ENCODE peak calls at places on chromosomes 13 and 19, in eight cellular contexts. I is right lobe of liver, Y is adrenal gland, W is heart left ventricle, D is cardiac muscle cell, N is OCI-LY7, K is transverse colon, O is upper lobe of right lung. X is an unnamed sample.

GRCh38 chr13:20230913-20231838 is 943 bp downstream of the GJB6 start:
- DNase-seq in Y (no peak), N (no peak), O (no peak), I (no peak), K (no peak), D (no peak), W (no peak), X (no peak)

GRCh38 chr13:46614582-46614981 is 61.6 kb downstream of the LRCH1 start:
- DNase-seq in N (no peak), D (no peak), K (no peak), O (no peak), I (no peak), W (no peak), Y (no peak), X (no peak)

GRCh38 chr13:106297283-106297682 is 238.2 kb downstream of the EFNB2 start:
- DNase-seq in D (no peak), W (no peak), I (no peak), O (no peak), Y (no peak), N (no peak), K (peak; percentile 25), X (no peak)

GRCh38 chr13:94886191-94886590 is 173.8 kb upstream of the SOX21 start:
- DNase-seq in D (no peak), I (no peak), K (no peak), N (no peak), W (no peak), O (no peak), Y (no peak), X (peak; percentile 47)

GRCh38 chr13:61414686-61415664 is 674 bp downstream of the PCDH20 start:
- DNase-seq in O (peak; percentile 86), I (peak; percentile 83), Y (no peak), K (peak; percentile 71), D (peak; percentile 90), N (no peak), W (peak; percentile 25), X (peak; percentile 37)

GRCh38 chr13:34533941-34534340 is 408.1 kb upstream of the NBEA start:
- DNase-seq in W (no peak), K (no peak), Y (no peak), D (no peak), I (no peak), N (no peak), O (no peak), X (no peak)

GRCh38 chr13:51524312-51524711 is 60.0 kb upstream of the WDFY2 start:
- DNase-seq in O (no peak), W (no peak), N (no peak), K (no peak), Y (peak; percentile 25), D (no peak), I (peak; percentile 60), X (no peak)

GRCh38 chr19:49361438-49362047 is 673 bp downstream of the TEAD2 start:
- DNase-seq in W (peak; percentile 89), Y (peak; percentile 71), I (peak; percentile 80), K (peak; percentile 81), O (peak; percentile 88), D (peak; percentile 91), N (peak; percentile 56), X (peak; percentile 47)

GRCh38 chr19:42075364-42075615 is 676 bp upstream of the ZNF574 start:
- DNase-seq in K (no peak), D (no peak), N (no peak), W (no peak), I (no peak), Y (no peak), O (no peak), X (no peak)

GRCh38 chr13:102555914-102556553 is 40.8 kb upstream of the TPP2 start:
- DNase-seq in K (no peak), W (no peak), D (peak; percentile 9), O (no peak), I (no peak), N (peak; percentile 14), Y (no peak), X (peak; percentile 1)

GRCh38 chr19:42198676-42199439 is 18.6 kb downstream of the DEDD2 start:
- DNase-seq in O (no peak), W (no peak), N (peak; percentile 87), D (no peak), K (peak; percentile 72), I (no peak), Y (no peak), X (no peak)

GRCh38 chr13:70568571-70568970 is 460.3 kb upstream of the KLHL1 start:
- DNase-seq in I (no peak), N (peak; percentile 38), W (no peak), D (peak; percentile 52), O (no peak), Y (no peak), K (no peak), X (no peak)

GRCh38 chr13:21124853-21125252 is 51.5 kb downstream of the SKA3 start:
- DNase-seq in W (no peak), Y (no peak), O (no peak), I (no peak), N (no peak), D (peak; percentile 61), K (no peak), X (peak; percentile 42)

GRCh38 chr13:30569901-30570576 is 47.7 kb upstream of the USPL1 start:
- DNase-seq in N (no peak), O (no peak), K (peak; percentile 13), Y (peak; percentile 83), I (no peak), W (no peak), D (no peak), X (peak; percentile 83)

GRCh38 chr13:113927661-113928581 is 46.0 kb downstream of the C13orf46 start:
- DNase-seq in N (no peak), O (peak; percentile 55), I (no peak), K (peak; percentile 37), W (peak; percentile 68), D (no peak), Y (peak; percentile 11), X (peak; percentile 90)

GRCh38 chr13:76754414-76754813 is 131.8 kb downstream of the KCTD12 start:
- DNase-seq in Y (no peak), D (peak; percentile 45), I (no peak), O (no peak), K (no peak), N (no peak), W (peak; percentile 56), X (no peak)

GRCh38 chr19:5369962-5370367 is 29.4 kb upstream of the PTPRS start:
- DNase-seq in Y (peak; percentile 24), O (peak; percentile 80), D (peak; percentile 50), N (peak; percentile 48), I (peak; percentile 67), K (peak; percentile 54), W (no peak), X (peak; percentile 38)

GRCh38 chr13:97002581-97002980 is 8.3 kb upstream of the OXGR1 start:
- DNase-seq in Y (no peak), I (no peak), N (no peak), K (no peak), D (no peak), W (no peak), O (no peak), X (no peak)

GRCh38 chr13:101706651-101707050 is 254.2 kb downstream of the ITGBL1 start:
- DNase-seq in I (peak; percentile 61), N (no peak), D (no peak), Y (peak; percentile 18), W (no peak), K (peak; percentile 8), O (no peak), X (peak; percentile 86)

GRCh38 chr19:7673995-7674667 is 2.8 kb upstream of the MCEMP1 start:
- DNase-seq in D (peak; percentile 20), K (peak; percentile 77), N (peak; percentile 66), W (peak; percentile 55), O (peak; percentile 90), I (peak; percentile 78), Y (peak; percentile 70), X (peak; percentile 72)

GRCh38 chr13:33017410-33017929 is 1.2 kb downstream of the KL start:
- DNase-seq in I (peak; percentile 70), N (peak; percentile 30), W (peak; percentile 56), D (peak; percentile 39), Y (no peak), K (peak; percentile 44), O (no peak), X (no peak)

DNA sequence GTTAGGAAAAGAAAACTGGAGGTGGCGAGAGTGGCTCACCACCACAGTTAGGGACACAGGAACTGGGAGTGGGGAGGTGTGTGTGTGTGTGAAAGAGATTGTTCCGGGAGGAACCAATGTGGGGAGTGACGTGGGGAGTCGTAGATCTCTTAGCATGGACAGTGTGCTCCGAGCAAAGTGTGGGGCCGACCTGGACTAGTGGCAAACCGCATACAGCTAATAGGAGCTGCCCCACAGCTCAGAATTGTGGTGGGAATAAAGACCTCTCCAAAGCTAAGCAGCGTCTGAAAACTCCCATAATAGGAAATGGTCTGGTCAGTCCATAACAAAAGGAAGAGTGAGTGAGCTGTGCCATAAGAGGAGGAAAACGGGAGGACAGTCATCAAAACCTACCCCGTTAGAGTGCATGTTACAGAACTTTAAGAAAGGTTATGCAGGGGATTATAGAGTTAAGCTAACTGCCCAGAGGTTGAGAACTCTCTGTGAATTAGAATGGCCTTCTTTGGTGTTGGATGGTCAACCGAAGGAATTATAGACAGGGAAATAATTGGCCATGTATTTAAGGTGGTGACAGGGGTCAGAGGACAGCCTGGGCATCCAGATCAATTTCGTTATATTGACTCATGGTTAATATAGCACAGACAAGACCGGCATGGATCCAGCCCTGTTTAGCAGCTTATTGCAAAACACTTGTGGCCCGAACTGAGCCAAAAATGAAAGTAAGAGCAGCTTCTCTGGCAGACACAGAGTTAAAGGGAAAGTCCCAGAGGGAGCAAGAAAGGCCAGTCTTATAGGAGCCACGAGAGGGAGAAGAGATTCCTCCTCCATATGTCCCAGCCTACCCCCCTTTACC is 8.9 kb upstream of the SLC15A1 start:
- DNase-seq in K (no peak), Y (peak; percentile 27), W (no peak), O (no peak), I (no peak), N (no peak), D (no peak), X (peak; percentile 71)
- H3K4me3 ChIP-seq in K (peak overlapping the region; percentile 35), Y (peak overlapping the region; percentile 8), W (peak overlapping the region; percentile 33), O (peak overlapping the region; percentile 41), I (peak overlapping the region; percentile 40), N (no peak overlapping the region), D (no peak overlapping the region), X (no peak overlapping the region)

GRCh38 chr19:15748239-15748638 is 10.5 kb downstream of the OR10H3 start:
- DNase-seq in D (no peak), Y (no peak), I (no peak), N (no peak), W (no peak), O (no peak), K (no peak), X (no peak)
- H3K9me3 ChIP-seq in D (peaks cover 3% of the 10 kb centered on the region), Y (no peaks in the 10 kb centered on the region), I (no peaks in the 10 kb centered on the region), N (no peaks in the 10 kb centered on the region), W (no peaks in the 10 kb centered on the region), O (no peaks in the 10 kb centered on the region), K (no peaks in the 10 kb centered on the region), X (no peaks in the 10 kb centered on the region)

DNA sequence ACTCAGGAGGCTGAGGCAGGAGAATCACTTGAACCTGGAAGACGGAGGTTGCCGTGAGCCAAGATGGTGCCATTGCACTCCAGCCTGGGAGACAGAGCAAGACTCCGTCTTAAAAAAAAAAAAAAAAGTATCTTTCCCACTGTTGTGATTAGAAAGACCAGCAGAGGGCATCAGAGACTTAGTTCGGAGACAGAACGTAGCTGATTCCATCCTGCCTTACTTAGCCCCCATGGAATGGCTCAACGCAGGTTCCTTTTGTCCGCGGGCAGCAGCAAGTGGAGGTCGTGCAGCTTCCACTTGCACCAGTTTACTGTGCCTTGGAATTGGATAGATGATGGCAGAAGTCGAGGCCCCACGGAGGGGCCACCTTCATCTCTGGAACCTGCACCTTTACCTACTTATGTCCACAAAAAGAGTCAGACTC is 8.1 kb downstream of the TIMM29 start:
- DNase-seq in W (no peak), D (peak; percentile 92), K (peak; percentile 40), N (peak; percentile 88), O (no peak), Y (peak; percentile 55), I (no peak), X (peak; percentile 41)
- H3K4me3 ChIP-seq in W (peak overlapping the region; percentile 26), D (no peak overlapping the region), K (no peak overlapping the region), N (no peak overlapping the region), O (no peak overlapping the region), Y (no peak overlapping the region), I (no peak overlapping the region), X (no peak overlapping the region)

GRCh38 chr19:23384858-23385257 is 10.4 kb downstream of the ZNF91 start:
- DNase-seq in Y (no peak), D (no peak), N (no peak), K (no peak), W (no peak), I (no peak), O (no peak), X (no peak)
- H3K9me3 ChIP-seq in Y (no peaks in the 10 kb centered on the region), D (no peaks in the 10 kb centered on the region), N (peaks cover 73% of the 10 kb centered on the region), K (peaks cover 46% of the 10 kb centered on the region), W (no peaks in the 10 kb centered on the region), I (no peaks in the 10 kb centered on the region), O (peaks cover 35% of the 10 kb centered on the region), X (peaks cover 8% of the 10 kb centered on the region)

X was measured in MG63.